ENCODE peak calls at places on chromosomes 5 and 9, in four cellular contexts. Q is gastroesophageal sphincter, V is Right ventricle myocardium inferior, W is sciatic nerve. N is an unnamed sample.
A peak's percentile ranks its signal among the peaks of the same experiment; 100 is the strongest.

GRCh38 chr9:72476617-72477375 is 44.6 kb upstream of the TMC1 start:
- ATAC-seq in Q (no peak), V (no peak), W (no peak), N (peak; percentile 86)

GRCh38 chr5:53323943-53324642 is 156.3 kb upstream of the FST start:
- ATAC-seq in Q (no peak), V (no peak), W (no peak), N (peak; percentile 79)

GRCh38 chr9:71604197-71605063 is 163.9 kb downstream of the CEMIP2 start:
- ATAC-seq in Q (no peak), V (peak; percentile 68), W (peak; percentile 54), N (peak; percentile 81)

GRCh38 chr5:129378961-129379360 is 81.1 kb upstream of the ADAMTS19 start:
- ATAC-seq in Q (no peak), V (no peak), W (no peak), N (no peak)

GRCh38 chr5:59767753-59768159 is 125.8 kb downstream of the PDE4D start:
- ATAC-seq in Q (no peak), V (no peak), W (peak; percentile 38), N (no peak)

GRCh38 chr5:150945947-150946346 is 41.2 kb upstream of the ZNF300 start:
- ATAC-seq in Q (peak; percentile 13), V (peak; percentile 42), W (peak; percentile 70), N (no peak)

GRCh38 chr5:34511915-34512314 is 144.2 kb upstream of the RAI14 start:
- ATAC-seq in Q (peak; percentile 84), V (peak; percentile 98), W (peak; percentile 97), N (no peak)

GRCh38 chr9:131748411-131748955 is 8.6 kb upstream of the RAPGEF1 start:
- ATAC-seq in Q (no peak), V (no peak), W (no peak), N (peak; percentile 24)

GRCh38 chr9:99823392-99824377 is 2.0 kb downstream of the NR4A3 start:
- ATAC-seq in Q (no peak), V (no peak), W (no peak), N (peak; percentile 2)

GRCh38 chr5:16493261-16493660 is 27.7 kb upstream of the ZNF622 start:
- ATAC-seq in Q (no peak), V (peak; percentile 28), W (no peak), N (no peak)

GRCh38 chr9:124291801-124292396 is 34.1 kb downstream of the NEK6 start:
- ATAC-seq in Q (no peak), V (peak; percentile 45), W (peak; percentile 38), N (peak; percentile 68)

GRCh38 chr5:34491251-34491620 is 164.9 kb upstream of the RAI14 start:
- ATAC-seq in Q (no peak), V (no peak), W (no peak), N (no peak)

GRCh38 chr9:108057421-108058136 is 568.0 kb upstream of the KLF4 start:
- ATAC-seq in Q (peak; percentile 86), V (peak; percentile 63), W (peak; percentile 83), N (no peak)

GRCh38 chr5:11903614-11904269 is 504 bp downstream of the CTNND2 start:
- ATAC-seq in Q (peak; percentile 34), V (no peak), W (no peak), N (no peak)

GRCh38 chr9:27487927-27488326 is 36.2 kb upstream of the IFNK start:
- ATAC-seq in Q (no peak), V (no peak), W (no peak), N (no peak)

GRCh38 chr9:137114613-137115393 is at the start of gene DPP7:
- ATAC-seq in Q (peak; percentile 91), V (peak; percentile 86), W (peak; percentile 81), N (peak; percentile 95)

GRCh38 chr9:99732715-99733114 is 89.0 kb upstream of the NR4A3 start:
- ATAC-seq in Q (peak; percentile 76), V (peak; percentile 34), W (peak; percentile 34), N (no peak)

GRCh38 chr9:14341437-14342133 is 27.6 kb upstream of the NFIB start:
- ATAC-seq in Q (peak; percentile 11), V (no peak), W (peak; percentile 60), N (no peak)

GRCh38 chr5:97167435-97167834 is 15.6 kb downstream of the RIOK2 start:
- ATAC-seq in Q (no peak), V (no peak), W (no peak), N (peak; percentile 66)

GRCh38 chr9:126337690-126338426 is 11.2 kb downstream of the MVB12B start:
- ATAC-seq in Q (no peak), V (no peak), W (peak; percentile 36), N (no peak)

GRCh38 chr9:22240619-22241018 is 206.0 kb upstream of the DMRTA1 start:
- ATAC-seq in Q (no peak), V (no peak), W (no peak), N (peak; percentile 75)

GRCh38 chr5:43078956-43079355 is 38.8 kb upstream of the ANXA2R start:
- ATAC-seq in Q (no peak), V (no peak), W (no peak), N (no peak)

GRCh38 chr9:18739641-18740318 is 265.8 kb downstream of the ADAMTSL1 start:
- ATAC-seq in Q (no peak), V (peak; percentile 80), W (peak; percentile 40), N (no peak)

GRCh38 chr9:91902465-91903125 is 47.4 kb downstream of the ROR2 start:
- ATAC-seq in Q (no peak), V (no peak), W (no peak), N (no peak)

GRCh38 chr5:175216991-175217390 is 227.0 kb downstream of the DRD1 start:
- ATAC-seq in Q (no peak), V (no peak), W (no peak), N (no peak)